ENCODE peak calls at places on chromosomes 3 and 15, in six cellular contexts. Q is cardiac muscle cell, N is lower leg skin, Y is dorsolateral prefrontal cortex, K is esophagus squamous epithelium, A is A673. E is an unnamed sample.

GRCh38 chr3:32195995-32196540 is 42.4 kb upstream of the CMTM8 start:
- DNase-seq in Q (no peak), Y (no peak), K (no peak), A (no peak), N (no peak), E (no peak)

GRCh38 chr3:121482651-121483050 is 63.1 kb downstream of the POLQ start:
- DNase-seq in Y (no peak), A (peak), K (no peak), Q (no peak), N (no peak), E (no peak)

GRCh38 chr3:65210026-65210814 is 522.4 kb upstream of the ADAMTS9 start:
- DNase-seq in N (no peak), A (no peak), Q (no peak), Y (no peak), K (no peak), E (no peak)

GRCh38 chr3:53030864-53031445 is 14.9 kb downstream of the SFMBT1 start:
- DNase-seq in K (no peak), Y (no peak), Q (no peak), A (no peak), N (no peak), E (no peak)

GRCh38 chr15:85296615-85297402 is 83.6 kb upstream of the AKAP13 start:
- DNase-seq in Q (peak), A (peak), K (peak), N (peak), Y (peak), E (peak)

GRCh38 chr3:142210144-142210543 is 15.2 kb downstream of the GK5 start:
- DNase-seq in K (no peak), N (no peak), A (no peak), Y (no peak), Q (no peak), E (no peak)

GRCh38 chr15:80182611-80183210 is 29.9 kb downstream of the FAH start:
- DNase-seq in Q (peak), K (no peak), N (no peak), A (no peak), Y (no peak), E (no peak)

GRCh38 chr3:81778678-81779182 is 17.3 kb upstream of the GBE1 start:
- DNase-seq in A (no peak), K (no peak), N (no peak), Y (no peak), Q (no peak), E (no peak)

GRCh38 chr3:108001457-108001856 is 89.4 kb downstream of the CD47 start:
- DNase-seq in A (no peak), Y (no peak), N (no peak), Q (no peak), K (no peak), E (no peak)

GRCh38 chr3:69004183-69004582 is 9.3 kb downstream of the EOGT start:
- DNase-seq in K (no peak), A (no peak), N (no peak), Q (no peak), Y (no peak), E (no peak)

GRCh38 chr15:60070838-60071493 is 66.9 kb downstream of the FOXB1 start:
- DNase-seq in Q (no peak), N (no peak), K (no peak), Y (no peak), A (peak), E (no peak)

GRCh38 chr3:16073218-16073617 is 101.3 kb upstream of the GALNT15 start:
- DNase-seq in Q (no peak), N (no peak), A (no peak), K (no peak), Y (no peak), E (no peak)

GRCh38 chr3:186287723-186288122 is 74.3 kb downstream of the DGKG start:
- DNase-seq in A (no peak), Q (no peak), K (no peak), N (no peak), Y (no peak), E (no peak)

GRCh38 chr3:12187448-12188327 is 29.0 kb upstream of the TIMP4 start:
- DNase-seq in Y (no peak), N (no peak), K (no peak), Q (no peak), A (peak), E (no peak)

GRCh38 chr3:9859530-9860025 is 15.8 kb upstream of the RPUSD3 start:
- DNase-seq in K (no peak), Y (no peak), A (no peak), Q (no peak), N (no peak), E (no peak)

GRCh38 chr15:96329403-96329981 is 1.0 kb upstream of the NR2F2 start:
- DNase-seq in K (no peak), Y (no peak), Q (no peak), A (peak), N (no peak), E (no peak)

GRCh38 chr15:96331942-96332853 is 1.7 kb downstream of the NR2F2 start:
- DNase-seq in K (no peak), N (peak), A (peak), Y (no peak), Q (peak), E (no peak)

GRCh38 chr15:96330064-96330449 is 443 bp upstream of the NR2F2 start:
- DNase-seq in Q (no peak), A (peak), N (no peak), K (no peak), Y (no peak), E (no peak)

GRCh38 chr15:96331141-96331941 is 841 bp downstream of the NR2F2 start:
- DNase-seq in K (no peak), N (peak), Q (no peak), A (peak), Y (no peak), E (no peak)

GRCh38 chr15:96330450-96331140 is at the start of gene NR2F2:
- DNase-seq in Y (peak), K (peak), A (peak), N (peak), Q (peak), E (peak)
- H3K4me3 ChIP-seq in Y (peak), K (peak), A (peak), N (peak), Q (peak), E (peak)

GRCh38 chr3:86991482-86991815 is 500 bp upstream of the VGLL3 start:
- DNase-seq in K (no peak), Y (no peak), N (no peak), A (no peak), Q (no peak), E (no peak)

GRCh38 chr3:86989611-86990010 is 1.3 kb downstream of the VGLL3 start:
- DNase-seq in A (no peak), N (no peak), K (no peak), Q (no peak), Y (no peak), E (no peak)

GRCh38 chr3:86991840-86992430 is 986 bp upstream of the VGLL3 start:
- DNase-seq in A (no peak), K (no peak), Y (no peak), Q (no peak), N (no peak), E (no peak)

GRCh38 chr3:86990171-86990733 is 697 bp downstream of the VGLL3 start:
- DNase-seq in K (no peak), Q (no peak), N (no peak), A (no peak), Y (no peak), E (no peak)

DNA sequence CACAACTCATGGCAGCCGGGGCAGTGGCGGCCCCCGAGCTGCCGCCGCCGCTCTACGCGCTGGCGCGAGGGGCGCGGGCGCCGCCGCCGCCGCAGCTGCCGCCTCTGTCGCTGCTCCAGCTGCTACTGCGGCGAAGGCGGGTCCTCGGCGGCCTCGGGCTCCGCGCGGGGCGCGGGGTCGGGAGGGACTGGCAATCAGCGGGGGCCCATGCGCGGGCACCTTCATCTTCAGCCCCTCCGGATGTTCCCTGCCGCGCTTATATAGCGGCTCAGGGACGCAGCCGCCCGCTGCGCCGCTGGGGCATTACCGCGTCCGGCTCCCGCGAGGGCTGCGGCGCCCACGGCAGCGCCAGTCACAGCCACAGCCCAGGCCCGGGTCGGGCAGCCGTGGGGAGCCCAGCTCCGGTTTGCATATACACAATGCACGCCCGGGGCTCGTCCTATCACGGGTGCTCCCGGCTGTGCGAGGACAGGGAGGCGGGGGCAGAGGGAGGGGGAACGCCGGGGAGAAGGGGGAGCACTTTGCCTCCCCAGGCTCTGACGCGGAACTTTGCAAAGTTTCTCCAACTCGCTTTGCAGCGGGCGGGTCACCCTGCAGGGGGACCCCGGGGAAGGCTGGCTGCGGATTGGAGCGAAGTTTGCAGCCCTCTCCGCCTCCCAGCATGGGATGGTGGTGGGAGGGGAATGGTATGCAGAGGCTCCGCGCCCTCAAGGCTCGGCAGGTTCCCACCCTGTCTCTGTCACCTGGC is at the start of gene VGLL3:
- DNase-seq in Q (peak), A (peak), K (no peak), Y (no peak), N (peak), E (no peak)
- H3K4me3 ChIP-seq in Q (peak), A (peak), K (peak), Y (peak), N (peak), E (peak)

GRCh38 chr15:40595773-40596172 is 1.7 kb downstream of the KNL1 start:
- DNase-seq in Y (no peak), N (no peak), A (peak), Q (no peak), K (no peak), E (no peak)
- H3K4me3 ChIP-seq in Y (no peak), N (no peak), A (peak), Q (no peak), K (no peak), E (no peak)

GRCh38 chr15:57591237-57591821 is 375 bp upstream of the MYZAP start:
- DNase-seq in Y (no peak), A (no peak), K (no peak), Q (no peak), N (no peak), E (no peak)

GRCh38 chr15:57592836-57593420 is 1.2 kb downstream of the MYZAP start:
- DNase-seq in N (no peak), A (no peak), K (no peak), Y (no peak), Q (no peak), E (no peak)

GRCh38 chr15:57591822-57592367 is at the start of gene MYZAP:
- DNase-seq in N (no peak), Q (peak), Y (no peak), A (peak), K (no peak), E (no peak)

GRCh38 chr15:57594479-57594878 is 2.8 kb downstream of the MYZAP start:
- DNase-seq in N (no peak), Q (no peak), A (no peak), K (no peak), Y (no peak), E (no peak)

GRCh38 chr15:57592426-57592825 is 722 bp downstream of the MYZAP start:
- DNase-seq in Q (peak), K (no peak), N (no peak), Y (no peak), A (no peak), E (no peak)
- H3K4me3 ChIP-seq in Q (peak), K (peak), N (no peak), Y (peak), A (peak), E (no peak)

DNA sequence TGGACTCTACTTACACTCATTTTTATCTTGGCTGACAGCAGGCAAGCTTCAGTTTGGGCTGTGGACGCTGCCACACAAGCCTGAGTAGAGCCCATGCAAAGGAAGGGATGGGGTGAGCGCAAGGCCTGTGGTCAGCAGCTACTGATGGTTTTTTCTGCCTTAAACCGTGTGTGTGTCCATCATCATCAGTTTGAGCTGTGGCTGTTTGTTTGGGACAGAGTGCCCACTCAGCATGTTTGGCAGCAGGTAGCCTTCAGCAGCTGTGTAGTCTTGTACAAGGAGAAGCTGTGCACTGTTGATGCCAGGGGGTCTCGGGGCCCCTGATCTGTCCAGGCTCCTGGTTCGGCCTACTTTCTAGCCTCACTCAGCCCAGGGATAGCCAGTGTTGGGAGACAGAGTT is 3.5 kb downstream of the RBM15B start:
- DNase-seq in Q (no peak), A (no peak), N (no peak), K (no peak), Y (no peak), E (no peak)
- H3K4me3 ChIP-seq in Q (no peak), A (no peak), N (no peak), K (no peak), Y (no peak), E (no peak)

GRCh38 chr15:65066001-65066634 is 1.7 kb downstream of the RASL12 start:
- DNase-seq in A (peak), N (no peak), K (no peak), Q (no peak), Y (no peak), E (no peak)

GRCh38 chr15:65067645-65068416 is at the start of gene RASL12:
- DNase-seq in N (no peak), Q (peak), A (peak), K (no peak), Y (no peak), E (no peak)

GRCh38 chr15:65067334-65067644 is 502 bp downstream of the RASL12 start:
- DNase-seq in N (no peak), K (no peak), A (no peak), Q (no peak), Y (no peak), E (no peak)

GRCh38 chr15:65068436-65068835 is 645 bp upstream of the RASL12 start:
- DNase-seq in N (no peak), Q (no peak), K (no peak), Y (no peak), A (no peak), E (no peak)

GRCh38 chr15:65066635-65067333 is 1.0 kb downstream of the RASL12 start:
- DNase-seq in Q (no peak), A (no peak), Y (no peak), K (no peak), N (no peak), E (no peak)
- H3K4me3 ChIP-seq in Q (peak), A (no peak), Y (peak), K (peak), N (no peak), E (no peak)

GRCh38 chr3:71469131-71469430 is 114.4 kb downstream of the FOXP1 start:
- DNase-seq in K (no peak), A (no peak), Q (no peak), Y (no peak), N (no peak), E (no peak)

GRCh38 chr3:71468311-71469130 is 115.0 kb downstream of the FOXP1 start:
- DNase-seq in A (peak), N (no peak), Y (no peak), Q (peak), K (no peak), E (no peak)

GRCh38 chr3:71465371-71466007 is 118.0 kb downstream of the FOXP1 start:
- DNase-seq in N (no peak), A (no peak), Q (no peak), Y (no peak), K (no peak), E (no peak)

GRCh38 chr3:71464613-71465012 is 118.9 kb downstream of the FOXP1 start:
- DNase-seq in K (no peak), A (no peak), Y (no peak), N (no peak), Q (no peak), E (no peak)

DNA sequence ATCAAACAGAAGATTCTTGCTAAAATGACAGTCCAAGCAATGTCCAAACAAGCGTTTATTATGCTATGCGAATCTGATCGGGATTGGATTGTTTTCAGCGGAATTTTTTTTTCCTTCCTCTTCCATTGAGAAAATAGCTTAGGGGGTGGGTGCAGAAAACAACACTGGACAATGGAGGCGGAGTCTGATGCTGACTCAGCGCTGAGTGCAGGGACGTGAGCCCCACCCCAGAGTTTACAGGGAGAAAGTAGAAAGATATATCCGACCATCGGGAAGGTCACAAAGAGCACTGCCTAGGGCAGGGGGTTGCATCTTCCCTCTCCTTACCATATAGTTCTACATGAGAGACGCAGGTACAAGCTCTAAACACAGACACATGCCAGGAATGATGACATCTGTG is 117.0 kb downstream of the FOXP1 start:
- DNase-seq in A (no peak), K (no peak), Q (no peak), Y (no peak), N (no peak), E (no peak)
- H3K4me3 ChIP-seq in A (no peak), K (no peak), Q (no peak), Y (no peak), N (no peak), E (no peak)

DNA sequence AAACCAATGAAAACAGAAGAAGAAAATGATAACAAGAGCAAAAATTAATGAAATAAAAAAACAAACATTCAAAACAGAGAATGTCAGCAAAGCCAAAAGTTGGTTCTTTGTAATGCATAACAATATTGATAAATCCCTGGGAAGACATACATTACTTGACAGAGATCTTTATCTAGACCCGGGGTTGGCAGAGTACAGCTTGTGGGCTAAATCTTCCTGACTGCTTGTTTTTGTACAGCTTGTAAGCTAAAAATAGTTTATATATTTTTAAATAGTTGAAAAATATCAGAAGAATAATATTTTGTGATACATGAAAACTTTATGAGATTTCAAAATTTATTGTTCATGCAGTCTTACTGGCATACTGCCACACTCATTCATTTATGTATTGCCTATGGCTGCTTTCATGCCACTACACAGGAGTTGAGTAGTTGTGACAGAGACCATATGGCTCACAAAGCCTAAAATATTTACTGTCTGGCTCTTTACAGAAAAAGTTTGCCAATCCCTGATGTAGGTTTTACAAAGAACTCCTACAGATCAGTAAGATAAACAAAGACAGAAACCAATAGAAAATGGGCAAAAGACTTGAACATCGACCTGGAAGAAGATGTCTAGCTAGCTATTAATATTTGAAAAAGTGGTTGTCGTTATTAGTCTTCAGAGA is 87.3 kb downstream of the NEO1 start:
- DNase-seq in A (peak), K (no peak), Y (no peak), Q (no peak), N (no peak), E (no peak)
- H3K4me3 ChIP-seq in A (no peak), K (no peak), Y (no peak), Q (no peak), N (no peak), E (no peak)